ENCODE peak calls at places on chromosomes 5 and 9, in eight cellular contexts. One of them, this sample, is unnamed. For H3K4me1, the result is how much of the 10 kb centered on the place peaks cover.

GRCh38 chr5:124342027-124342471 is 404.4 kb downstream of the ZNF608 start:
- DNase-seq in suprapubic skin: peak
- DNase-seq in CD4-positive, alpha-beta memory T cell: no peak
- DNase-seq in transverse colon: no peak
- DNase-seq in hepatocyte: no peak
- DNase-seq in adrenal gland: peak
- DNase-seq in PC-9: no peak
- DNase-seq in ovary: peak
- DNase-seq in this sample: no peak

GRCh38 chr9:78280982-78281668 is 15.8 kb upstream of the PSAT1 start:
- DNase-seq in hepatocyte: peak
- DNase-seq in CD4-positive, alpha-beta memory T cell: no peak
- DNase-seq in suprapubic skin: no peak
- DNase-seq in ovary: peak
- DNase-seq in adrenal gland: peak
- DNase-seq in PC-9: peak
- DNase-seq in transverse colon: peak
- DNase-seq in this sample: peak

GRCh38 chr5:149765932-149766331 is 35.8 kb downstream of the PPARGC1B start:
- DNase-seq in CD4-positive, alpha-beta memory T cell: no peak
- DNase-seq in hepatocyte: no peak
- DNase-seq in suprapubic skin: no peak
- DNase-seq in ovary: no peak
- DNase-seq in adrenal gland: no peak
- DNase-seq in PC-9: no peak
- DNase-seq in transverse colon: no peak
- DNase-seq in this sample: no peak

GRCh38 chr9:137449081-137449844 is 8.1 kb upstream of the ENTPD8 start:
- DNase-seq in ovary: no peak
- DNase-seq in PC-9: no peak
- DNase-seq in transverse colon: peak
- DNase-seq in hepatocyte: no peak
- DNase-seq in CD4-positive, alpha-beta memory T cell: no peak
- DNase-seq in suprapubic skin: no peak
- DNase-seq in adrenal gland: no peak
- DNase-seq in this sample: no peak

GRCh38 chr5:58341485-58341884 is 118.4 kb downstream of the PLK2 start:
- DNase-seq in PC-9: no peak
- DNase-seq in adrenal gland: no peak
- DNase-seq in transverse colon: no peak
- DNase-seq in CD4-positive, alpha-beta memory T cell: no peak
- DNase-seq in ovary: no peak
- DNase-seq in suprapubic skin: no peak
- DNase-seq in hepatocyte: no peak
- DNase-seq in this sample: no peak

GRCh38 chr5:6377582-6378127 is 692 bp downstream of the MED10 start:
- DNase-seq in hepatocyte: no peak
- DNase-seq in ovary: no peak
- DNase-seq in PC-9: no peak
- DNase-seq in transverse colon: no peak
- DNase-seq in adrenal gland: no peak
- DNase-seq in CD4-positive, alpha-beta memory T cell: peak
- DNase-seq in suprapubic skin: no peak
- DNase-seq in this sample: no peak

GRCh38 chr5:124935060-124935459 is 188.6 kb upstream of the ZNF608 start:
- DNase-seq in ovary: no peak
- DNase-seq in suprapubic skin: no peak
- DNase-seq in PC-9: no peak
- DNase-seq in hepatocyte: peak
- DNase-seq in adrenal gland: no peak
- DNase-seq in CD4-positive, alpha-beta memory T cell: no peak
- DNase-seq in transverse colon: peak
- DNase-seq in this sample: no peak

GRCh38 chr9:69745716-69746538 is 13.9 kb downstream of the PTAR1 start:
- DNase-seq in suprapubic skin: no peak
- DNase-seq in CD4-positive, alpha-beta memory T cell: no peak
- DNase-seq in PC-9: no peak
- DNase-seq in ovary: no peak
- DNase-seq in hepatocyte: peak
- DNase-seq in transverse colon: no peak
- DNase-seq in adrenal gland: no peak
- DNase-seq in this sample: no peak

GRCh38 chr5:180126716-180127681 is 55.4 kb upstream of the RNF130 start:
- DNase-seq in hepatocyte: peak
- DNase-seq in ovary: no peak
- DNase-seq in PC-9: peak
- DNase-seq in transverse colon: no peak
- DNase-seq in CD4-positive, alpha-beta memory T cell: no peak
- DNase-seq in suprapubic skin: peak
- DNase-seq in adrenal gland: peak
- DNase-seq in this sample: peak

GRCh38 chr9:90821697-90822096 is 20.1 kb downstream of the SYK start:
- DNase-seq in ovary: no peak
- DNase-seq in transverse colon: no peak
- DNase-seq in CD4-positive, alpha-beta memory T cell: no peak
- DNase-seq in adrenal gland: no peak
- DNase-seq in hepatocyte: no peak
- DNase-seq in suprapubic skin: no peak
- DNase-seq in PC-9: no peak
- DNase-seq in this sample: no peak

GRCh38 chr5:5902665-5903064 is 475.7 kb downstream of the MED10 start:
- DNase-seq in CD4-positive, alpha-beta memory T cell: no peak
- DNase-seq in transverse colon: no peak
- DNase-seq in ovary: no peak
- DNase-seq in suprapubic skin: no peak
- DNase-seq in adrenal gland: no peak
- DNase-seq in PC-9: no peak
- DNase-seq in hepatocyte: no peak
- DNase-seq in this sample: no peak

GRCh38 chr9:6788175-6789016 is 30.6 kb downstream of the KDM4C start:
- DNase-seq in adrenal gland: no peak
- DNase-seq in suprapubic skin: no peak
- DNase-seq in transverse colon: peak
- DNase-seq in PC-9: no peak
- DNase-seq in ovary: no peak
- DNase-seq in CD4-positive, alpha-beta memory T cell: no peak
- DNase-seq in hepatocyte: peak
- DNase-seq in this sample: no peak

GRCh38 chr9:113011911-113012381 is at the start of gene ZNF883:
- DNase-seq in hepatocyte: peak
- DNase-seq in transverse colon: peak
- DNase-seq in PC-9: peak
- DNase-seq in suprapubic skin: no peak
- DNase-seq in CD4-positive, alpha-beta memory T cell: peak
- DNase-seq in adrenal gland: peak
- DNase-seq in ovary: peak
- DNase-seq in this sample: peak

GRCh38 chr9:93645149-93645889 is 68.9 kb downstream of the PHF2 start:
- DNase-seq in transverse colon: peak
- DNase-seq in PC-9: no peak
- DNase-seq in ovary: peak
- DNase-seq in suprapubic skin: peak
- DNase-seq in adrenal gland: no peak
- DNase-seq in CD4-positive, alpha-beta memory T cell: no peak
- DNase-seq in hepatocyte: no peak
- DNase-seq in this sample: peak

GRCh38 chr5:1666812-1667588 is 132.6 kb downstream of the MRPL36 start:
- DNase-seq in ovary: peak
- DNase-seq in transverse colon: peak
- DNase-seq in CD4-positive, alpha-beta memory T cell: peak
- DNase-seq in suprapubic skin: no peak
- DNase-seq in adrenal gland: peak
- DNase-seq in PC-9: peak
- DNase-seq in hepatocyte: peak
- DNase-seq in this sample: peak

GRCh38 chr5:120055858-120056257 is 408.2 kb upstream of the PRR16 start:
- DNase-seq in suprapubic skin: no peak
- DNase-seq in CD4-positive, alpha-beta memory T cell: no peak
- DNase-seq in transverse colon: no peak
- DNase-seq in PC-9: no peak
- DNase-seq in adrenal gland: peak
- DNase-seq in hepatocyte: peak
- DNase-seq in ovary: no peak
- DNase-seq in this sample: no peak

GRCh38 chr9:36151306-36152210 is 15.0 kb downstream of the GLIPR2 start:
- DNase-seq in ovary: peak
- DNase-seq in CD4-positive, alpha-beta memory T cell: peak
- DNase-seq in adrenal gland: peak
- DNase-seq in transverse colon: peak
- DNase-seq in suprapubic skin: no peak
- DNase-seq in PC-9: no peak
- DNase-seq in hepatocyte: no peak
- DNase-seq in this sample: peak

GRCh38 chr5:33284681-33285080 is 156.1 kb upstream of the TARS1 start:
- DNase-seq in adrenal gland: no peak
- DNase-seq in PC-9: no peak
- DNase-seq in ovary: no peak
- DNase-seq in CD4-positive, alpha-beta memory T cell: no peak
- DNase-seq in suprapubic skin: no peak
- DNase-seq in transverse colon: no peak
- DNase-seq in hepatocyte: no peak
- DNase-seq in this sample: no peak

GRCh38 chr5:59698207-59698606 is 195.3 kb downstream of the PDE4D start:
- DNase-seq in hepatocyte: no peak
- DNase-seq in transverse colon: no peak
- DNase-seq in CD4-positive, alpha-beta memory T cell: no peak
- DNase-seq in PC-9: no peak
- DNase-seq in suprapubic skin: no peak
- DNase-seq in adrenal gland: no peak
- DNase-seq in ovary: no peak
- DNase-seq in this sample: no peak

GRCh38 chr9:75921403-75922127 is 31.1 kb downstream of the PCSK5 start:
- DNase-seq in hepatocyte: no peak
- DNase-seq in adrenal gland: no peak
- DNase-seq in ovary: no peak
- DNase-seq in PC-9: no peak
- DNase-seq in CD4-positive, alpha-beta memory T cell: no peak
- DNase-seq in transverse colon: no peak
- DNase-seq in suprapubic skin: no peak
- DNase-seq in this sample: no peak

GRCh38 chr5:42745426-42745825 is 11.2 kb upstream of the CCDC152 start:
- DNase-seq in CD4-positive, alpha-beta memory T cell: no peak
- DNase-seq in adrenal gland: no peak
- DNase-seq in ovary: no peak
- DNase-seq in transverse colon: peak
- DNase-seq in suprapubic skin: no peak
- DNase-seq in PC-9: peak
- DNase-seq in hepatocyte: no peak
- DNase-seq in this sample: no peak

GRCh38 chr9:72476617-72477375 is 44.6 kb upstream of the TMC1 start:
- DNase-seq in ovary: no peak
- DNase-seq in hepatocyte: peak
- DNase-seq in transverse colon: peak
- DNase-seq in suprapubic skin: no peak
- DNase-seq in adrenal gland: no peak
- DNase-seq in CD4-positive, alpha-beta memory T cell: peak
- DNase-seq in PC-9: peak
- DNase-seq in this sample: no peak
- H3K27ac ChIP-seq in ovary: no peak
- H3K27ac ChIP-seq in hepatocyte: peak
- H3K27ac ChIP-seq in transverse colon: peak
- H3K27ac ChIP-seq in suprapubic skin: no peak
- H3K27ac ChIP-seq in adrenal gland: no peak
- H3K27ac ChIP-seq in CD4-positive, alpha-beta memory T cell: no peak
- H3K27ac ChIP-seq in PC-9: peak
- H3K27ac ChIP-seq in this sample: no peak

DNA sequence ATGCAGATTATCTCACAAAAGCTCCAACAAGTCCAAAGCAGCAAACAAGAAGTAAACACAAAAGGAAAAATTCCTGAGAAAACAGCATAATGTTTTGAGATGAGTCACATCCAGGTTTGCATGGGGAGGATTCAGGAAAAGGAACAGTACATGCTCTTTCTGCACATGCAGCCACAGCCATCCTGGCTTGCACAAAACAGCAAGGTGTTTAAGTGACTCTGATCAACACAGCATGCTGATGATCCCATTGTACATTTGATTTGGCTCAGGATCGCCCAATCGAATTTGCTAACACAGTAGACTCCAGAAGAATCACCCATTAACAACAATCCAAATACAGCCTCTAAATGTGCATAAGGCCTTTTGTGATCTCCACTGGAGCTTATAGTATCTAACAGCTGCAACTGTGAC is 143.0 kb downstream of the ELAVL2 start:
- DNase-seq in adrenal gland: no peak
- DNase-seq in transverse colon: no peak
- DNase-seq in CD4-positive, alpha-beta memory T cell: no peak
- DNase-seq in hepatocyte: no peak
- DNase-seq in ovary: no peak
- DNase-seq in suprapubic skin: no peak
- DNase-seq in PC-9: no peak
- DNase-seq in this sample: no peak
- H3K4me1 ChIP-seq in adrenal gland: under half
- H3K4me1 ChIP-seq in transverse colon: under half
- H3K4me1 ChIP-seq in CD4-positive, alpha-beta memory T cell: under half
- H3K4me1 ChIP-seq in hepatocyte: under half
- H3K4me1 ChIP-seq in ovary: under half
- H3K4me1 ChIP-seq in suprapubic skin: under half
- H3K4me1 ChIP-seq in PC-9: under half
- H3K4me1 ChIP-seq in this sample: under half

GRCh38 chr9:89462817-89463216 is 35.1 kb downstream of the SEMA4D start:
- DNase-seq in adrenal gland: no peak
- DNase-seq in CD4-positive, alpha-beta memory T cell: no peak
- DNase-seq in ovary: no peak
- DNase-seq in hepatocyte: no peak
- DNase-seq in PC-9: no peak
- DNase-seq in transverse colon: no peak
- DNase-seq in suprapubic skin: no peak
- DNase-seq in this sample: no peak
- H3K27ac ChIP-seq in adrenal gland: no peak
- H3K27ac ChIP-seq in CD4-positive, alpha-beta memory T cell: peak
- H3K27ac ChIP-seq in ovary: no peak
- H3K27ac ChIP-seq in hepatocyte: no peak
- H3K27ac ChIP-seq in PC-9: no peak
- H3K27ac ChIP-seq in transverse colon: no peak
- H3K27ac ChIP-seq in suprapubic skin: no peak
- H3K27ac ChIP-seq in this sample: no peak

DNA sequence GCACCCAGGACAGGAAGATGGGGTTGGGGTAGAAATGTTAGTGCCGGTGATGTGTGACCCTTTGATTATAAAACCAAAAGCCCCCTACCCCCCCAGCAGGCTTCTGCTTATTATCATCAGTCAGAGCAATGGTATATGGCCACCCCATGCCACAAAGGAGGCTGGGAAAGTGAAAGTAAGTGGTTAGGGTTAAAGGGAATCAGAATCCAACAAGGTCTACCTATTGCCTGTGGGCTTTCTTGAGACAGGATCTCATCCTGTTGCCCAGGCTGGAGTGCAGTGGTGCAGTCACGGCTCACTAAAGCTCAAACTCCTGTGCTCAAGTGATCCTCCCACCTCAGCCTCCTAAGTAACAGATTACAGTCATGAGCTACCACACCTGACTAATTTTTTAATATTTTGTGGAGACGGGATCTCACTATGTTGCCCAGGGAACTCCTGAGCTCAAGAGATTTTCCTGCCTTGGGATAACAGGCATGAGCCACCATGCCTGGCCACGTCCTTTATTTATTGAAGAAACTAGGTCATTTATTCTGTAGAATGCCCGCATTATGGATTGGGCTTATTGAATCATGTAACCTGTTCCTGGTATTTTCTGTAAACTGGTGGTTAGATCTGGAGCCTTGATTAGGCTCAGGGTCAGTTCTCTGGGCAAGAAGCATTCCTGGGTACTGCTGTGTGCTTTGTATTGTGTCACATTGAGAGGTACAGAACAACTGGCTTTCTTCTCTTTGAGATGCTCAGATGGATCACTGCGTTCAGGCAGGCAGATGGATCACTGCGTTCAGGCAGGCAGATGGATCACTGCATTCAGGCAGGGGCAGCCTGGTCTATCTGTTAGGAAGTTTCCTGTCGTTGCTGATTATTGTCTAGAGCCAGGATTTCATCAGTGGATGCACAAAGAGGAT is 41.6 kb downstream of the ERGIC1 start:
- DNase-seq in adrenal gland: peak
- DNase-seq in suprapubic skin: no peak
- DNase-seq in transverse colon: no peak
- DNase-seq in CD4-positive, alpha-beta memory T cell: no peak
- DNase-seq in PC-9: no peak
- DNase-seq in hepatocyte: no peak
- DNase-seq in ovary: no peak
- DNase-seq in this sample: no peak
- H3K4me1 ChIP-seq in adrenal gland: half or more
- H3K4me1 ChIP-seq in suprapubic skin: half or more
- H3K4me1 ChIP-seq in transverse colon: under half
- H3K4me1 ChIP-seq in CD4-positive, alpha-beta memory T cell: under half
- H3K4me1 ChIP-seq in PC-9: under half
- H3K4me1 ChIP-seq in hepatocyte: under half
- H3K4me1 ChIP-seq in ovary: under half
- H3K4me1 ChIP-seq in this sample: under half

This sample was measured in upper lobe of right lung.